ENCODE peak calls at places on chromosomes 2 and 18, in eight cellular contexts. One of them, this sample, is unnamed.
A peak's percentile ranks its signal among the peaks of the same experiment; 100 is the strongest.

GRCh38 chr18:46536215-46536874 is 120.7 kb downstream of the LOXHD1 start:
- DNase-seq in endodermal cell: peak; percentile 70
- DNase-seq in GM23248: peak; percentile 51
- DNase-seq in heart left ventricle: no peak
- DNase-seq in adipocyte: no peak
- DNase-seq in AG04450: no peak
- DNase-seq in choroid plexus epithelial cell: no peak
- DNase-seq in fibroblast of pulmonary artery: no peak
- DNase-seq in this sample: no peak

GRCh38 chr2:223519471-223519870 is 82.7 kb downstream of the SCG2 start:
- DNase-seq in GM23248: no peak
- DNase-seq in fibroblast of pulmonary artery: no peak
- DNase-seq in AG04450: no peak
- DNase-seq in choroid plexus epithelial cell: no peak
- DNase-seq in endodermal cell: no peak
- DNase-seq in adipocyte: no peak
- DNase-seq in heart left ventricle: no peak
- DNase-seq in this sample: no peak

GRCh38 chr2:24825883-24826800 is 32.9 kb downstream of the CENPO start:
- DNase-seq in endodermal cell: peak; percentile 71
- DNase-seq in fibroblast of pulmonary artery: peak; percentile 48
- DNase-seq in choroid plexus epithelial cell: peak; percentile 55
- DNase-seq in adipocyte: no peak
- DNase-seq in GM23248: no peak
- DNase-seq in heart left ventricle: no peak
- DNase-seq in AG04450: no peak
- DNase-seq in this sample: no peak

GRCh38 chr2:45616663-45617411 is 5.8 kb upstream of the SRBD1 start:
- DNase-seq in fibroblast of pulmonary artery: peak; percentile 71
- DNase-seq in endodermal cell: no peak
- DNase-seq in heart left ventricle: no peak
- DNase-seq in choroid plexus epithelial cell: peak; percentile 64
- DNase-seq in adipocyte: peak; percentile 68
- DNase-seq in GM23248: peak; percentile 73
- DNase-seq in AG04450: no peak
- DNase-seq in this sample: no peak

GRCh38 chr2:233059797-233060499 is at the start of gene INPP5D:
- DNase-seq in heart left ventricle: peak; percentile 73
- DNase-seq in choroid plexus epithelial cell: no peak
- DNase-seq in AG04450: no peak
- DNase-seq in endodermal cell: no peak
- DNase-seq in GM23248: no peak
- DNase-seq in fibroblast of pulmonary artery: no peak
- DNase-seq in adipocyte: no peak
- DNase-seq in this sample: peak; percentile 74

GRCh38 chr2:20642026-20642971 is 8.6 kb downstream of the HS1BP3 start:
- DNase-seq in GM23248: peak; percentile 85
- DNase-seq in AG04450: no peak
- DNase-seq in choroid plexus epithelial cell: peak; percentile 82
- DNase-seq in endodermal cell: peak; percentile 95
- DNase-seq in adipocyte: peak; percentile 83
- DNase-seq in heart left ventricle: peak; percentile 89
- DNase-seq in fibroblast of pulmonary artery: peak; percentile 71
- DNase-seq in this sample: peak; percentile 95

GRCh38 chr2:190359896-190360376 is 16.5 kb downstream of the INPP1 start:
- DNase-seq in heart left ventricle: peak; percentile 72
- DNase-seq in adipocyte: peak; percentile 73
- DNase-seq in fibroblast of pulmonary artery: peak; percentile 77
- DNase-seq in choroid plexus epithelial cell: peak; percentile 71
- DNase-seq in GM23248: peak; percentile 87
- DNase-seq in AG04450: peak; percentile 37
- DNase-seq in endodermal cell: peak; percentile 53
- DNase-seq in this sample: no peak

GRCh38 chr18:12246849-12247808 is 7.0 kb upstream of the CIDEA start:
- DNase-seq in endodermal cell: peak; percentile 91
- DNase-seq in choroid plexus epithelial cell: peak; percentile 72
- DNase-seq in AG04450: no peak
- DNase-seq in heart left ventricle: no peak
- DNase-seq in fibroblast of pulmonary artery: peak; percentile 35
- DNase-seq in adipocyte: peak; percentile 17
- DNase-seq in GM23248: peak; percentile 15
- DNase-seq in this sample: peak; percentile 54

GRCh38 chr2:173667415-173667814 is 297.8 kb downstream of the SP3 start:
- DNase-seq in fibroblast of pulmonary artery: peak; percentile 23
- DNase-seq in choroid plexus epithelial cell: peak; percentile 24
- DNase-seq in heart left ventricle: no peak
- DNase-seq in GM23248: no peak
- DNase-seq in adipocyte: no peak
- DNase-seq in endodermal cell: no peak
- DNase-seq in AG04450: no peak
- DNase-seq in this sample: no peak

GRCh38 chr2:206635016-206635415 is 7.3 kb upstream of the FAM237A start:
- DNase-seq in AG04450: no peak
- DNase-seq in endodermal cell: no peak
- DNase-seq in choroid plexus epithelial cell: no peak
- DNase-seq in adipocyte: peak; percentile 7
- DNase-seq in heart left ventricle: no peak
- DNase-seq in GM23248: no peak
- DNase-seq in fibroblast of pulmonary artery: peak; percentile 4
- DNase-seq in this sample: no peak

GRCh38 chr2:46645681-46646162 is 166.4 kb downstream of the TMEM247 start:
- DNase-seq in fibroblast of pulmonary artery: peak; percentile 96
- DNase-seq in GM23248: peak; percentile 92
- DNase-seq in heart left ventricle: no peak
- DNase-seq in endodermal cell: no peak
- DNase-seq in AG04450: peak; percentile 92
- DNase-seq in adipocyte: peak; percentile 85
- DNase-seq in choroid plexus epithelial cell: peak; percentile 92
- DNase-seq in this sample: no peak

GRCh38 chr18:55477537-55478300 is 110.3 kb downstream of the TCF4 start:
- DNase-seq in GM23248: peak; percentile 82
- DNase-seq in endodermal cell: no peak
- DNase-seq in AG04450: no peak
- DNase-seq in heart left ventricle: no peak
- DNase-seq in fibroblast of pulmonary artery: peak; percentile 69
- DNase-seq in choroid plexus epithelial cell: peak; percentile 72
- DNase-seq in adipocyte: no peak
- DNase-seq in this sample: no peak

GRCh38 chr18:27750014-27750413 is 426.9 kb downstream of the CDH2 start:
- DNase-seq in AG04450: no peak
- DNase-seq in heart left ventricle: no peak
- DNase-seq in choroid plexus epithelial cell: peak; percentile 95
- DNase-seq in GM23248: peak; percentile 66
- DNase-seq in endodermal cell: peak; percentile 92
- DNase-seq in adipocyte: peak; percentile 90
- DNase-seq in fibroblast of pulmonary artery: peak; percentile 84
- DNase-seq in this sample: no peak

GRCh38 chr2:188129677-188130076 is 162.0 kb upstream of the GULP1 start:
- DNase-seq in GM23248: no peak
- DNase-seq in fibroblast of pulmonary artery: no peak
- DNase-seq in endodermal cell: no peak
- DNase-seq in heart left ventricle: no peak
- DNase-seq in AG04450: no peak
- DNase-seq in choroid plexus epithelial cell: no peak
- DNase-seq in adipocyte: no peak
- DNase-seq in this sample: no peak

DNA sequence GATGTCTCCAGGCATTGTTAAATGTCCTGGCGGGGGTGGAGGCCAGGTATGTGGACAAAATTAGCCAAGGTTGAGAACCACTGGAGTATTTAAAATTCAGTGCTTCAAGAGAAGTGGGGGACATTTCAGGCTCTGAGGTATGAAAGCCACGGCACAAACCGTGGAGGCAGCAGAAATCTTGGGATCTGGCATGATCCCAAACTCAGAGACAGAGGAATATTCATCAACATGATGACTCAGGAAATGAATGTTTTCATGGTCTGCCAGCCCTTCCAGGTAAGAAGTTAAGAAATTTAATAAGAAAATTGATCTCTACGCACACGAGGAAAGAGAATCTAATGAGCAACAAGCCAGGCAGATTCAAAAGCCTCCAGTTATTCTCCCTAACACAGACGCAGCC is 11.4 kb upstream of the GRP start:
- DNase-seq in AG04450: no peak
- DNase-seq in choroid plexus epithelial cell: no peak
- DNase-seq in endodermal cell: no peak
- DNase-seq in fibroblast of pulmonary artery: no peak
- DNase-seq in GM23248: no peak
- DNase-seq in heart left ventricle: no peak
- DNase-seq in adipocyte: no peak
- DNase-seq in this sample: no peak
- H3K4me3 ChIP-seq in AG04450: no peak overlapping the region
- H3K4me3 ChIP-seq in choroid plexus epithelial cell: no peak overlapping the region
- H3K4me3 ChIP-seq in endodermal cell: no peak overlapping the region
- H3K4me3 ChIP-seq in fibroblast of pulmonary artery: no peak overlapping the region
- H3K4me3 ChIP-seq in GM23248: no peak overlapping the region
- H3K4me3 ChIP-seq in heart left ventricle: no peak overlapping the region
- H3K4me3 ChIP-seq in adipocyte: no peak overlapping the region
- H3K4me3 ChIP-seq in this sample: no peak overlapping the region

DNA sequence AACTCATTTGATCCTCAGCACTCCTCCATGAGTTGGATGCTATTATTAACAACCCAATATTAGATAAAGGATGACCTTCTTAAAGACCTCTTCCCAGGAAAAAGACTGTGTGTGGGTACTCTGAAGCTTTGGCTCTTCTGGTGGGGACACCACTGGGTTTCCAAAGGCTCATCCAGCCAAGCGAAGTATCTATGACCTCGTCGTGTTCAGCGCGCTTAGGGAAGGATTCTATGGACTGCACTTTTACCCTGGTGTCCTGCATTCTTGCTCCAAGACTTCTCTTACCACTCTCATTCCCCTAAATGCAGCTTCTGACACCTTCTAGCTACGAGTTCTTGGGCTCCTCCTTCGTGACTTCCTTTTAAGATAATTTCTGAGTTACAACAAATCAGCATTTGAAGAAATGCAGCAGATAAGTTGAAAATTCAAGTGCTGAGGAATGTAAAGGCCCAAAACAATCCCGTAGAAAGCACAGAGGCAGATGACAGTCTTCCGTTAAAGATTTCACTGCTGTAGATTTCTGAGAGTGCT is 673 bp upstream of the HNMT start:
- DNase-seq in choroid plexus epithelial cell: no peak
- DNase-seq in GM23248: no peak
- DNase-seq in fibroblast of pulmonary artery: no peak
- DNase-seq in heart left ventricle: no peak
- DNase-seq in AG04450: no peak
- DNase-seq in endodermal cell: no peak
- DNase-seq in adipocyte: no peak
- DNase-seq in this sample: no peak
- H3K4me3 ChIP-seq in choroid plexus epithelial cell: peak overlapping the region; percentile 74
- H3K4me3 ChIP-seq in GM23248: peak overlapping the region; percentile 66
- H3K4me3 ChIP-seq in fibroblast of pulmonary artery: peak overlapping the region; percentile 57
- H3K4me3 ChIP-seq in heart left ventricle: no peak overlapping the region
- H3K4me3 ChIP-seq in AG04450: peak overlapping the region; percentile 69
- H3K4me3 ChIP-seq in endodermal cell: peak overlapping the region; percentile 78
- H3K4me3 ChIP-seq in adipocyte: peak overlapping the region; percentile 94
- H3K4me3 ChIP-seq in this sample: peak overlapping the region; percentile 46

GRCh38 chr2:236855866-236856855 is 229.5 kb upstream of the COPS8 start:
- DNase-seq in GM23248: no peak
- DNase-seq in fibroblast of pulmonary artery: no peak
- DNase-seq in endodermal cell: peak; percentile 53
- DNase-seq in adipocyte: no peak
- DNase-seq in heart left ventricle: no peak
- DNase-seq in choroid plexus epithelial cell: no peak
- DNase-seq in AG04450: no peak
- DNase-seq in this sample: no peak

GRCh38 chr2:236856856-236857616 is 228.7 kb upstream of the COPS8 start:
- DNase-seq in adipocyte: no peak
- DNase-seq in GM23248: no peak
- DNase-seq in fibroblast of pulmonary artery: no peak
- DNase-seq in choroid plexus epithelial cell: no peak
- DNase-seq in heart left ventricle: no peak
- DNase-seq in AG04450: no peak
- DNase-seq in endodermal cell: peak; percentile 80
- DNase-seq in this sample: no peak

GRCh38 chr2:236859896-236860295 is 225.8 kb upstream of the COPS8 start:
- DNase-seq in endodermal cell: peak; percentile 61
- DNase-seq in heart left ventricle: no peak
- DNase-seq in AG04450: no peak
- DNase-seq in fibroblast of pulmonary artery: no peak
- DNase-seq in GM23248: no peak
- DNase-seq in choroid plexus epithelial cell: no peak
- DNase-seq in adipocyte: no peak
- DNase-seq in this sample: no peak

GRCh38 chr2:236857781-236858180 is 227.9 kb upstream of the COPS8 start:
- DNase-seq in adipocyte: no peak
- DNase-seq in choroid plexus epithelial cell: no peak
- DNase-seq in fibroblast of pulmonary artery: no peak
- DNase-seq in heart left ventricle: no peak
- DNase-seq in GM23248: no peak
- DNase-seq in AG04450: no peak
- DNase-seq in endodermal cell: peak; percentile 37
- DNase-seq in this sample: no peak

DNA sequence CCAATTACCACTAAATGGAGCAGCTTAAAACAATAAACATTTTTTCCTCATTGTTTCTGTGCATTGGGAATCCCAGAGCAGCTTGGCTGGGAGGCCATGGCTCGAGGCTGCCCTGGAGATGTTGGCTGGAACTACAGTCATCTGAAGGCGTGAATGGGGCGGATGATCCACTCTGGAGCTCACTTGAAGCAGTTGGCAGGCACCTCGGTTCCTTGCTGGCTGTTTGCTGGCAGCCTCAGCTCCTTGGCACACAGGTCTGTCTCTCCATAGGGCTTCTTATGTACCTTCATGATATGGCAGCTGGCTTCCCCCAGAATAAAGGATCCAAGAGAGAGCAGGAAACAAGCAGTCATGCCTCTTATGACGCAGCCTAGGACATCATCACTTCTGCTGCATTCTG is 227.0 kb upstream of the COPS8 start:
- DNase-seq in heart left ventricle: no peak
- DNase-seq in fibroblast of pulmonary artery: no peak
- DNase-seq in choroid plexus epithelial cell: no peak
- DNase-seq in GM23248: no peak
- DNase-seq in AG04450: no peak
- DNase-seq in adipocyte: no peak
- DNase-seq in endodermal cell: peak; percentile 40
- DNase-seq in this sample: no peak
- H3K4me3 ChIP-seq in heart left ventricle: no peak overlapping the region
- H3K4me3 ChIP-seq in fibroblast of pulmonary artery: no peak overlapping the region
- H3K4me3 ChIP-seq in choroid plexus epithelial cell: no peak overlapping the region
- H3K4me3 ChIP-seq in GM23248: no peak overlapping the region
- H3K4me3 ChIP-seq in AG04450: no peak overlapping the region
- H3K4me3 ChIP-seq in adipocyte: no peak overlapping the region
- H3K4me3 ChIP-seq in endodermal cell: no peak overlapping the region
- H3K4me3 ChIP-seq in this sample: no peak overlapping the region

DNA sequence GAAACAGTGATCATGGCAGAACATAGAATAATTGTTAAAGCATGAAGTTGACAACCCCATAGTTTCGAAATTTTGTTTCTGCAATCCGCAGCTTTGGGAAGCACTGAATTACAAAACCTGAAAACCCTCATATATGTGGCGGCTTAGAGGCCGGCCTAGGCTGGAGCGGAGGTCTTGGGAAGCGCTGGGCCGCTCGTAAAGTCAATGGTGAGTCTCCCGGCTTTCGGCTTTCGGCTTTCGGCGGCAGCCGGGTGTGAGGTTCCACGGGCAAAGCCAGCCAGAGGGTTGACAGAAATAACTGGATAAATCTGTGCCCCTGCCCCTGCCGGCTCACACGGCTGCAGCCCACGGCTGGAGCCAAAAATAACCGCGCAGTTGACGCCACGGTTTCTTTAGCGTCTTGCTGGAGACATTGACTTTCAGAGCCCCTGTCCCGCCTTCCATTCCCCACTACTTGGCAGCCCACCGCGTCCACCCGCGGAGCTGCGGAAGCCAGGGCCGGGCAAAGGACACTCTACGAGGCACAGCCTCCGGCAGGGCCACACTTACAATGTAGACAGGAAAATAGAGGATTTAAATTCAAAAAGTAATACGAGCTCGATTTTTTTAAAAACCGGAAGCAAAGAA is 28.5 kb upstream of the ATP6V1B1 start:
- DNase-seq in heart left ventricle: no peak
- DNase-seq in fibroblast of pulmonary artery: peak; percentile 31
- DNase-seq in adipocyte: peak; percentile 49
- DNase-seq in endodermal cell: peak; percentile 76
- DNase-seq in choroid plexus epithelial cell: peak; percentile 25
- DNase-seq in GM23248: no peak
- DNase-seq in AG04450: no peak
- DNase-seq in this sample: no peak
- H3K4me3 ChIP-seq in heart left ventricle: no peak overlapping the region
- H3K4me3 ChIP-seq in fibroblast of pulmonary artery: peak overlapping the region; percentile 24
- H3K4me3 ChIP-seq in adipocyte: peak overlapping the region; percentile 72
- H3K4me3 ChIP-seq in endodermal cell: peak overlapping the region; percentile 67
- H3K4me3 ChIP-seq in choroid plexus epithelial cell: peak overlapping the region; percentile 57
- H3K4me3 ChIP-seq in GM23248: peak overlapping the region; percentile 68
- H3K4me3 ChIP-seq in AG04450: peak overlapping the region; percentile 51
- H3K4me3 ChIP-seq in this sample: peak overlapping the region; percentile 13

This sample was measured in left lung.